ENCODE peak calls at places on chromosome 18, in five cellular contexts. X is H1, Y is gastrocnemius medialis, V is Peyer's patch, W is MM.1S. I is an unnamed sample.

GRCh38 chr18:28973324-28973723 is 796.4 kb upstream of the CDH2 start:
- DNase-seq in X (no peak), Y (no peak), V (no peak), W (no peak), I (no peak)

GRCh38 chr18:45565280-45565970 is 49.9 kb upstream of the SLC14A2 start:
- DNase-seq in X (no peak), Y (no peak), V (no peak), W (no peak), I (no peak)

GRCh38 chr18:28816155-28816554 is 639.2 kb upstream of the CDH2 start:
- DNase-seq in X (no peak), Y (no peak), V (no peak), W (no peak), I (no peak)

GRCh38 chr18:42578781-42579180 is 536.7 kb downstream of the RIT2 start:
- DNase-seq in X (no peak), Y (no peak), V (no peak), W (no peak), I (no peak)

GRCh38 chr18:21241224-21242131 is 554 bp upstream of the GREB1L start:
- DNase-seq in X (peak; percentile 66), Y (peak; percentile 42), V (no peak), W (no peak), I (peak; percentile 31)

GRCh38 chr18:55314615-55315237 is 273.3 kb downstream of the TCF4 start:
- DNase-seq in X (no peak), Y (no peak), V (no peak), W (no peak), I (no peak)

GRCh38 chr18:31667185-31667584 is 17.2 kb downstream of the B4GALT6 start:
- DNase-seq in X (no peak), Y (no peak), V (no peak), W (no peak), I (no peak)

GRCh38 chr18:69916412-69916811 is 31.3 kb downstream of the CD226 start:
- DNase-seq in X (no peak), Y (no peak), V (no peak), W (no peak), I (no peak)

GRCh38 chr18:10374615-10375295 is 79.7 kb upstream of the APCDD1 start:
- DNase-seq in X (no peak), Y (no peak), V (no peak), W (no peak), I (no peak)

GRCh38 chr18:59900222-59901128 is 679 bp downstream of the PMAIP1 start:
- DNase-seq in X (peak; percentile 61), Y (no peak), V (peak; percentile 71), W (peak; percentile 68), I (no peak)

GRCh38 chr18:48589797-48590519 is 51.1 kb downstream of the CTIF start:
- DNase-seq in X (no peak), Y (peak; percentile 61), V (no peak), W (no peak), I (peak; percentile 75)

GRCh38 chr18:24727685-24728084 is 267.2 kb downstream of the HRH4 start:
- DNase-seq in X (peak; percentile 51), Y (no peak), V (no peak), W (no peak), I (no peak)

GRCh38 chr18:38579764-38580163 is 1014.2 kb upstream of the CELF4 start:
- DNase-seq in X (no peak), Y (no peak), V (no peak), W (no peak), I (no peak)

GRCh38 chr18:55833543-55833942 is 245.6 kb upstream of the TCF4 start:
- DNase-seq in X (no peak), Y (peak; percentile 36), V (no peak), W (no peak), I (no peak)

GRCh38 chr18:50627594-50628542 is 68.0 kb downstream of the MAPK4 start:
- DNase-seq in X (no peak), Y (no peak), V (no peak), W (no peak), I (no peak)

GRCh38 chr18:31857516-31858106 is 85.3 kb downstream of the TRAPPC8 start:
- DNase-seq in X (no peak), Y (no peak), V (no peak), W (no peak), I (no peak)

GRCh38 chr18:63869851-63870250 is 17.7 kb upstream of the SERPINB2 start:
- DNase-seq in X (no peak), Y (no peak), V (no peak), W (no peak), I (no peak)

GRCh38 chr18:37484893-37485834 is 80.4 kb downstream of the CELF4 start:
- DNase-seq in X (peak; percentile 77), Y (no peak), V (no peak), W (no peak), I (no peak)

GRCh38 chr18:78565240-78565639 is 414.4 kb upstream of the SALL3 start:
- DNase-seq in X (no peak), Y (no peak), V (no peak), W (no peak), I (no peak)

GRCh38 chr18:41226186-41226585 is 728.8 kb upstream of the PIK3C3 start:
- DNase-seq in X (no peak), Y (no peak), V (no peak), W (no peak), I (no peak)

GRCh38 chr18:3585656-3586509 is 135.9 kb downstream of the TGIF1 start:
- DNase-seq in X (peak; percentile 84), Y (peak; percentile 66), V (peak; percentile 85), W (peak; percentile 77), I (peak; percentile 73)

GRCh38 chr18:55462652-55463051 is 125.3 kb downstream of the TCF4 start:
- DNase-seq in X (no peak), Y (peak; percentile 53), V (no peak), W (no peak), I (no peak)

GRCh38 chr18:32770651-32771168 is 2.1 kb downstream of the KLHL14 start:
- DNase-seq in X (peak; percentile 68), Y (no peak), V (peak; percentile 52), W (no peak), I (no peak)

GRCh38 chr18:66555585-66555984 is 48.3 kb downstream of the CDH19 start:
- DNase-seq in X (no peak), Y (no peak), V (no peak), W (no peak), I (no peak)

GRCh38 chr18:34801769-34802168 is 91.7 kb downstream of the DTNA start:
- DNase-seq in X (no peak), Y (no peak), V (no peak), W (no peak), I (no peak)

GRCh38 chr18:49024408-49024807 is 73.6 kb upstream of the SMAD7 start:
- DNase-seq in X (peak; percentile 24), Y (no peak), V (peak; percentile 30), W (no peak), I (no peak)

GRCh38 chr18:39600894-39601293 is 2035.3 kb upstream of the CELF4 start:
- DNase-seq in X (no peak), Y (no peak), V (no peak), W (no peak), I (no peak)

GRCh38 chr18:3529597-3529996 is 79.6 kb downstream of the TGIF1 start:
- DNase-seq in X (no peak), Y (no peak), V (no peak), W (no peak), I (no peak)

GRCh38 chr18:37548679-37549289 is 16.8 kb downstream of the CELF4 start:
- DNase-seq in X (no peak), Y (no peak), V (no peak), W (no peak), I (no peak)

GRCh38 chr18:49161627-49162026 is 210.9 kb upstream of the SMAD7 start:
- DNase-seq in X (no peak), Y (no peak), V (no peak), W (no peak), I (no peak)

GRCh38 chr18:23331091-23331920 is 121.8 kb upstream of the RIOK3 start:
- DNase-seq in X (no peak), Y (no peak), V (no peak), W (no peak), I (no peak)
- H3K4me3 ChIP-seq in X (no peak overlapping the region), Y (no peak overlapping the region), V (no peak overlapping the region), W (no peak overlapping the region), I (no peak overlapping the region)

DNA sequence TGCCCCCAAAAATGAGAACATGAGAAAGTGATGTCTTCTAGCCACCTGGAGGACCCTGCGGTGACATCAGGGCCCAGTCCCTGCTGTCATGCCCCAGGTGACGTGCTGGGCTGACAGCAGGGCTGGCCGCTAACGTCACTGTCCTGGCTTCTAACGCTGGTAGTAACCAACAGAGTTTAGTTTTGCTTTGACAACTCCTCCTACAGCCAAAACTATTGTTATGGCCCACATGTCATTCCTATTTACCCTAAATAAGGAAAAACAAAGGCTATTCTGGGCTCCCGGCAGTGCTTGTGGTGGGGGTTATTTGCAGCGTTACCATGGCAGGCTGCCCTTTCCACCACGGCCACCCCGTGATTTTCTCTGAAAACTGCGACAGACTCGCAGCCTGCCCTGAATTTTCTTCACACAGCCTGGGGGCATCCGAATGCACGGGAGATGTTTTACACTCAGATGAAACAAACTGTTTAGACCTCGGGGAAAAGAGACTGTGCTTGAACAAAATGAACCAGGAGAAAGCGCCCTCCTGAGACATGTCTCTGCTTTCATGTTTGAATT is 115.2 kb downstream of the FAM210A start:
- DNase-seq in X (no peak), Y (peak; percentile 38), V (no peak), W (peak; percentile 79), I (peak; percentile 80)
- H3K27ac ChIP-seq in X (no peak overlapping the region), Y (peak overlapping the region; percentile 43), V (peak overlapping the region; percentile 65), W (peak overlapping the region; percentile 97), I (peak overlapping the region; percentile 87)

GRCh38 chr18:74832999-74833398 is 235.3 kb downstream of the ZNF407 start:
- DNase-seq in X (no peak), Y (peak; percentile 59), V (no peak), W (peak; percentile 43), I (no peak)
- TF ChIP-seq CTCF in X (no peak), Y (no peak), V (no peak), W (no peak), I (no peak)

GRCh38 chr18:74288041-74288440 is 3.7 kb downstream of the CYB5A start:
- DNase-seq in X (no peak), Y (no peak), V (no peak), W (no peak), I (no peak)

GRCh38 chr18:74284501-74285004 is 7.2 kb downstream of the CYB5A start:
- DNase-seq in X (no peak), Y (no peak), V (no peak), W (no peak), I (no peak)

GRCh38 chr18:74288730-74289129 is 3.0 kb downstream of the CYB5A start:
- DNase-seq in X (no peak), Y (no peak), V (no peak), W (no peak), I (no peak)

GRCh38 chr18:74283646-74284045 is 8.1 kb downstream of the CYB5A start:
- DNase-seq in X (no peak), Y (no peak), V (no peak), W (no peak), I (no peak)

DNA sequence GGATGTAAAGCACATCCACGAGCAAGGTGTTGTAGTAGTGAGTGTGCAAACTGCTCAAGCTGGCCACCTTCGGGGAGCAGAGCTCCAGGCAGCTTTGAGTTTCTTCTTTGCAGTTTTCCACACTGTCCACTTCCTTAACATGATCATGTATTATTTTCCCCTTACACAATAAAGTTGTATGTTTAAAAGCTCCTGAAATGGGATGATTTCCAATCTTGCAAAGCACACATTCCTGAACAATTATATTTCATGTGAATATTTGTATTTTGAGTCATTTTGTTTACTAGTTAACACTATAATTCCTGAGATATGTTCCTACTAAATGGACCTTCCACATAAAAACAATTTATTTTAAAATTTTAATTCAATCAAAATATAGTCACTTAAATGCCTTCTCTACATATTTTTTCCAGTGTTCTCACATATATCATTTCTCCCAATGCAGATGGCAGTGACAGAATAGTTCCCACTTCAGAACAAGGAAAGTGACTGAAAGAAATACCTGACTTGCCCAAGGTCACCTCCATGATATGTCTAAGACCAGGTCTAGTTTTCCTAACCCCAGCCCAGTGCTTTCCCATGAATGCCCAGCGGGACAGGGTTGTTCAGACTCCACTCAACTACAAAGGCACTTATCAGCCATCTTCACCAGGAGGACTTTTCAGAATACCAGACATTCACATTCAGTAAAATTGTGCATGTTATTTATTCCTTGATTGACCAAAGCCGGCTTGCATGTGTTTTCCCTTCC is 5.5 kb downstream of the CYB5A start:
- DNase-seq in X (no peak), Y (no peak), V (no peak), W (no peak), I (no peak)
- H3K4me3 ChIP-seq in X (no peak overlapping the region), Y (no peak overlapping the region), V (no peak overlapping the region), W (no peak overlapping the region), I (no peak overlapping the region)